ENCODE peak calls at places on chromosomes 2 and 18, in ten cellular contexts. R is aorta; X is heart right ventricle; Q is stomach; L is dorsolateral prefrontal cortex; D is pancreas; W is left ventricle myocardium inferior; V is H9; A is uterus; C is naive thymus-derived CD4-positive, alpha-beta T cell. S is an unnamed sample.

GRCh38 chr2:158598856-158599517 is 142.2 kb downstream of the PKP4 start:
- DNase-seq in A (no peak), L (no peak), V (no peak), Q (no peak), X (no peak), R (no peak), C (no peak), D (no peak), W (no peak), S (no peak)

GRCh38 chr2:202141319-202141947 is 68.4 kb downstream of the KIAA2012 start:
- DNase-seq in V (no peak), C (no peak), A (no peak), L (no peak), Q (no peak), X (no peak), D (no peak), R (no peak), W (no peak), S (no peak)

GRCh38 chr2:66236816-66237469 is 198.0 kb upstream of the MEIS1 start:
- DNase-seq in R (no peak), X (no peak), C (no peak), D (no peak), Q (no peak), A (no peak), W (no peak), V (no peak), L (no peak), S (no peak)

GRCh38 chr2:239697765-239698164 is 296.9 kb upstream of the HDAC4 start:
- DNase-seq in V (no peak), A (no peak), C (no peak), X (no peak), W (no peak), D (no peak), Q (no peak), L (no peak), R (peak; percentile 24), S (no peak)

GRCh38 chr2:16245481-16246054 is 305.2 kb downstream of the MYCN start:
- DNase-seq in X (no peak), V (no peak), C (no peak), R (no peak), Q (no peak), L (no peak), W (no peak), A (no peak), D (no peak), S (no peak)

GRCh38 chr2:52676056-52676455 is 1091.5 kb upstream of the CHAC2 start:
- DNase-seq in C (no peak), Q (no peak), X (no peak), D (no peak), A (no peak), V (no peak), L (no peak), W (no peak), R (no peak), S (no peak)

GRCh38 chr18:7349181-7349837 is 118.4 kb downstream of the LRRC30 start:
- DNase-seq in D (no peak), L (no peak), W (no peak), R (no peak), Q (no peak), X (no peak), A (no peak), V (no peak), C (no peak), S (no peak)

GRCh38 chr2:99388892-99389291 is 51.7 kb downstream of the EIF5B start:
- DNase-seq in R (no peak), C (no peak), L (no peak), V (no peak), D (no peak), Q (no peak), A (no peak), W (no peak), X (no peak), S (no peak)

GRCh38 chr2:135072125-135072997 is 20.3 kb downstream of the RAB3GAP1 start:
- DNase-seq in Q (no peak), V (no peak), D (no peak), R (no peak), C (no peak), W (no peak), L (no peak), A (no peak), X (no peak), S (no peak)

GRCh38 chr2:151826737-151827157 is 1.5 kb downstream of the ARL5A start:
- DNase-seq in R (no peak), L (no peak), Q (no peak), C (no peak), W (no peak), A (no peak), X (no peak), D (no peak), V (no peak), S (no peak)

GRCh38 chr18:78857252-78858150 is 122.1 kb upstream of the SALL3 start:
- DNase-seq in L (no peak), X (no peak), A (no peak), W (no peak), R (no peak), C (no peak), Q (no peak), D (no peak), V (no peak), S (no peak)

GRCh38 chr2:134395779-134396178 is 141.9 kb downstream of the MGAT5 start:
- DNase-seq in Q (no peak), R (no peak), X (no peak), A (no peak), D (no peak), V (no peak), W (no peak), L (no peak), C (no peak), S (no peak)

GRCh38 chr2:186256540-186256939 is 229.5 kb upstream of the ZC3H15 start:
- DNase-seq in Q (no peak), W (no peak), A (no peak), R (no peak), X (no peak), C (no peak), V (no peak), D (no peak), L (no peak), S (no peak)

GRCh38 chr2:157838442-157839161 is 37.5 kb downstream of the ACVR1 start:
- DNase-seq in Q (peak; percentile 39), A (no peak), X (peak; percentile 25), C (peak; percentile 18), L (no peak), V (no peak), R (peak; percentile 73), D (peak; percentile 63), W (peak; percentile 19), S (peak; percentile 57)

GRCh38 chr18:79043288-79043687 is 25.9 kb upstream of the ATP9B start:
- DNase-seq in D (no peak), C (no peak), R (no peak), L (no peak), Q (no peak), A (no peak), W (no peak), X (no peak), V (no peak), S (no peak)

GRCh38 chr2:238103465-238104070 is 3.4 kb downstream of the ESPNL start:
- DNase-seq in W (no peak), V (peak; percentile 16), X (no peak), R (peak; percentile 12), Q (peak; percentile 23), C (no peak), L (peak; percentile 19), D (no peak), A (no peak), S (no peak)

GRCh38 chr2:96541753-96542152 is 5.2 kb downstream of the ARID5A start:
- DNase-seq in R (peak; percentile 31), X (no peak), A (no peak), D (no peak), C (no peak), W (no peak), Q (no peak), L (no peak), V (no peak), S (no peak)

GRCh38 chr2:219511547-219512325 is 2.5 kb upstream of the ASIC4 start:
- DNase-seq in C (no peak), Q (no peak), D (peak; percentile 24), A (no peak), W (no peak), L (no peak), R (no peak), V (no peak), X (no peak), S (no peak)

GRCh38 chr2:19944205-19944845 is 42.5 kb upstream of the TTC32 start:
- DNase-seq in C (no peak), Q (no peak), X (no peak), W (no peak), V (peak; percentile 31), L (no peak), A (no peak), R (no peak), D (no peak), S (no peak)

GRCh38 chr2:1817256-1818127 is 73.2 kb upstream of the PXDN start:
- DNase-seq in L (peak; percentile 73), W (peak; percentile 87), C (peak; percentile 39), V (peak; percentile 86), A (peak; percentile 94), Q (peak; percentile 77), X (peak; percentile 86), D (peak; percentile 86), R (peak; percentile 94), S (peak; percentile 93)
- H3K27ac ChIP-seq in L (peak overlapping the region; percentile 82), W (peak overlapping the region; percentile 85), C (no peak overlapping the region), V (no peak overlapping the region), A (peak overlapping the region; percentile 90), Q (peak overlapping the region; percentile 84), X (peak overlapping the region; percentile 87), D (peak overlapping the region; percentile 56), R (peak overlapping the region; percentile 70), S (peak overlapping the region; percentile 93)

GRCh38 chr18:69586581-69586980 is 185.9 kb downstream of the DOK6 start:
- DNase-seq in X (no peak), C (no peak), R (no peak), L (no peak), V (no peak), D (no peak), Q (no peak), A (no peak), W (no peak), S (no peak)
- H3K27ac ChIP-seq in X (no peak overlapping the region), C (no peak overlapping the region), R (no peak overlapping the region), L (no peak overlapping the region), V (no peak overlapping the region), D (no peak overlapping the region), Q (no peak overlapping the region), A (no peak overlapping the region), W (no peak overlapping the region), S (no peak overlapping the region)

GRCh38 chr2:49177194-49177593 is 22.9 kb upstream of the FSHR start:
- DNase-seq in Q (no peak), V (no peak), A (no peak), R (no peak), X (no peak), D (no peak), L (no peak), W (no peak), C (no peak), S (no peak)
- H3K27ac ChIP-seq in Q (no peak overlapping the region), V (no peak overlapping the region), A (no peak overlapping the region), R (no peak overlapping the region), X (no peak overlapping the region), D (no peak overlapping the region), L (no peak overlapping the region), W (no peak overlapping the region), C (no peak overlapping the region), S (no peak overlapping the region)

DNA sequence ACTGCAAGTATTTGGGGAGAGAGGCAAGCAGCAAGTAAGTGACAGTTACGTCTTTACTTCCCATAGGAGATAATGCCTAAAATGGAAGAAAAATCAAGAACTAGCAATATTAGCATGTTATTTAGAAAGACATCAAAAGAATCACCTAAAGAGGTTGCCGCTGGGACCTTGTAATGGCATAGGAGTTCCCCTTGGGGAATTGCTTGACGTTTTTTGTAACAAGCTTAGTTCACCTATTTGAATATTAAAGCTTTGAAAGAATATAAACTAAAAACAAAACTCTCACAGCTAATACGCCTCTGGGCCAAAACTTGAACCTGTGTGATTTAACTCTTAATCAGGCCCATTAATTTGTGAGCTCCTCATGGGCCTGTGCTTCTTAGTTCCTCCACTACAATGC is 89.0 kb downstream of the AAK1 start:
- DNase-seq in L (no peak), D (no peak), Q (no peak), R (no peak), A (no peak), V (no peak), X (no peak), C (no peak), W (no peak), S (no peak)
- H3K27ac ChIP-seq in L (no peak overlapping the region), D (no peak overlapping the region), Q (peak overlapping the region; percentile 20), R (no peak overlapping the region), A (no peak overlapping the region), V (no peak overlapping the region), X (no peak overlapping the region), C (peak overlapping the region; percentile 10), W (peak overlapping the region; percentile 45), S (no peak overlapping the region)